ENCODE peak calls at places on chromosomes 2 and 18, in nine cellular contexts. One of them, this sample, is unnamed.

GRCh38 chr2:111667542-111668273 is 216.3 kb downstream of the ANAPC1 start:
- DNase-seq in AG04450: no peak
- DNase-seq in iPS DF 6.9: no peak
- DNase-seq in lower leg skin: peak
- DNase-seq in brain microvascular endothelial cell: peak
- DNase-seq in colonic mucosa: peak
- DNase-seq in astrocyte of the cerebellum: no peak
- DNase-seq in fibroblast of villous mesenchyme: peak
- DNase-seq in AG10803: peak
- DNase-seq in this sample: peak

GRCh38 chr2:11944311-11944710 is 197.9 kb downstream of the LPIN1 start:
- DNase-seq in AG10803: no peak
- DNase-seq in colonic mucosa: no peak
- DNase-seq in iPS DF 6.9: no peak
- DNase-seq in fibroblast of villous mesenchyme: no peak
- DNase-seq in astrocyte of the cerebellum: no peak
- DNase-seq in lower leg skin: no peak
- DNase-seq in brain microvascular endothelial cell: no peak
- DNase-seq in AG04450: no peak
- DNase-seq in this sample: no peak

GRCh38 chr2:197286805-197287595 is 23.6 kb downstream of the ANKRD44 start:
- DNase-seq in AG10803: peak
- DNase-seq in astrocyte of the cerebellum: peak
- DNase-seq in lower leg skin: no peak
- DNase-seq in iPS DF 6.9: no peak
- DNase-seq in fibroblast of villous mesenchyme: peak
- DNase-seq in colonic mucosa: peak
- DNase-seq in AG04450: peak
- DNase-seq in brain microvascular endothelial cell: peak
- DNase-seq in this sample: peak

GRCh38 chr2:237542001-237542704 is 24.2 kb upstream of the PRLH start:
- DNase-seq in astrocyte of the cerebellum: no peak
- DNase-seq in colonic mucosa: no peak
- DNase-seq in lower leg skin: peak
- DNase-seq in AG04450: no peak
- DNase-seq in AG10803: no peak
- DNase-seq in fibroblast of villous mesenchyme: no peak
- DNase-seq in brain microvascular endothelial cell: no peak
- DNase-seq in iPS DF 6.9: no peak
- DNase-seq in this sample: peak

GRCh38 chr18:76524900-76525698 is 30.1 kb upstream of the ZNF516 start:
- DNase-seq in astrocyte of the cerebellum: peak
- DNase-seq in lower leg skin: peak
- DNase-seq in brain microvascular endothelial cell: peak
- DNase-seq in iPS DF 6.9: no peak
- DNase-seq in fibroblast of villous mesenchyme: peak
- DNase-seq in colonic mucosa: no peak
- DNase-seq in AG04450: no peak
- DNase-seq in AG10803: peak
- DNase-seq in this sample: no peak

GRCh38 chr2:40786636-40787035 is 334.7 kb upstream of the SLC8A1 start:
- DNase-seq in AG04450: no peak
- DNase-seq in colonic mucosa: no peak
- DNase-seq in AG10803: no peak
- DNase-seq in iPS DF 6.9: no peak
- DNase-seq in lower leg skin: no peak
- DNase-seq in astrocyte of the cerebellum: no peak
- DNase-seq in brain microvascular endothelial cell: no peak
- DNase-seq in fibroblast of villous mesenchyme: no peak
- DNase-seq in this sample: no peak

GRCh38 chr18:47383729-47384128 is 132.3 kb upstream of the SKOR2 start:
- DNase-seq in brain microvascular endothelial cell: no peak
- DNase-seq in fibroblast of villous mesenchyme: no peak
- DNase-seq in AG10803: no peak
- DNase-seq in astrocyte of the cerebellum: no peak
- DNase-seq in colonic mucosa: no peak
- DNase-seq in AG04450: no peak
- DNase-seq in iPS DF 6.9: no peak
- DNase-seq in lower leg skin: peak
- DNase-seq in this sample: no peak

GRCh38 chr2:129318581-129319421 is 660.7 kb upstream of the RAB6C start:
- DNase-seq in AG04450: no peak
- DNase-seq in iPS DF 6.9: no peak
- DNase-seq in fibroblast of villous mesenchyme: no peak
- DNase-seq in lower leg skin: no peak
- DNase-seq in brain microvascular endothelial cell: no peak
- DNase-seq in AG10803: no peak
- DNase-seq in astrocyte of the cerebellum: no peak
- DNase-seq in colonic mucosa: no peak
- DNase-seq in this sample: peak

GRCh38 chr2:119821266-119821665 is 61.5 kb downstream of the PTPN4 start:
- DNase-seq in astrocyte of the cerebellum: no peak
- DNase-seq in fibroblast of villous mesenchyme: no peak
- DNase-seq in colonic mucosa: no peak
- DNase-seq in AG10803: no peak
- DNase-seq in AG04450: no peak
- DNase-seq in iPS DF 6.9: no peak
- DNase-seq in lower leg skin: no peak
- DNase-seq in brain microvascular endothelial cell: no peak
- DNase-seq in this sample: no peak

GRCh38 chr18:8339958-8340357 is 269.3 kb upstream of the RAB12 start:
- DNase-seq in iPS DF 6.9: no peak
- DNase-seq in colonic mucosa: no peak
- DNase-seq in AG04450: no peak
- DNase-seq in lower leg skin: no peak
- DNase-seq in AG10803: no peak
- DNase-seq in astrocyte of the cerebellum: no peak
- DNase-seq in fibroblast of villous mesenchyme: no peak
- DNase-seq in brain microvascular endothelial cell: no peak
- DNase-seq in this sample: no peak

GRCh38 chr2:65349863-65350262 is 82.5 kb downstream of the SPRED2 start:
- DNase-seq in AG10803: peak
- DNase-seq in colonic mucosa: peak
- DNase-seq in brain microvascular endothelial cell: peak
- DNase-seq in AG04450: peak
- DNase-seq in fibroblast of villous mesenchyme: peak
- DNase-seq in iPS DF 6.9: no peak
- DNase-seq in lower leg skin: peak
- DNase-seq in astrocyte of the cerebellum: peak
- DNase-seq in this sample: no peak

GRCh38 chr2:96638144-96639121 is at the start of gene KANSL3:
- DNase-seq in fibroblast of villous mesenchyme: peak
- DNase-seq in AG10803: peak
- DNase-seq in colonic mucosa: peak
- DNase-seq in astrocyte of the cerebellum: peak
- DNase-seq in brain microvascular endothelial cell: peak
- DNase-seq in AG04450: peak
- DNase-seq in iPS DF 6.9: peak
- DNase-seq in lower leg skin: peak
- DNase-seq in this sample: peak

GRCh38 chr2:96647681-96648080 is 5.1 kb downstream of the FER1L5 start:
- DNase-seq in lower leg skin: peak
- DNase-seq in AG04450: no peak
- DNase-seq in astrocyte of the cerebellum: no peak
- DNase-seq in brain microvascular endothelial cell: no peak
- DNase-seq in colonic mucosa: no peak
- DNase-seq in iPS DF 6.9: no peak
- DNase-seq in fibroblast of villous mesenchyme: no peak
- DNase-seq in AG10803: peak
- DNase-seq in this sample: no peak

GRCh38 chr2:96648306-96648705 is 5.7 kb downstream of the FER1L5 start:
- DNase-seq in colonic mucosa: no peak
- DNase-seq in lower leg skin: peak
- DNase-seq in AG10803: no peak
- DNase-seq in AG04450: no peak
- DNase-seq in iPS DF 6.9: no peak
- DNase-seq in astrocyte of the cerebellum: no peak
- DNase-seq in fibroblast of villous mesenchyme: no peak
- DNase-seq in brain microvascular endothelial cell: no peak
- DNase-seq in this sample: no peak

GRCh38 chr2:96637385-96638143 is 548 bp downstream of the KANSL3 start:
- DNase-seq in AG10803: peak
- DNase-seq in lower leg skin: peak
- DNase-seq in colonic mucosa: peak
- DNase-seq in astrocyte of the cerebellum: peak
- DNase-seq in brain microvascular endothelial cell: peak
- DNase-seq in AG04450: peak
- DNase-seq in iPS DF 6.9: peak
- DNase-seq in fibroblast of villous mesenchyme: peak
- DNase-seq in this sample: peak

GRCh38 chr2:96642564-96643350 is at the start of gene FER1L5:
- DNase-seq in fibroblast of villous mesenchyme: peak
- DNase-seq in astrocyte of the cerebellum: peak
- DNase-seq in AG04450: no peak
- DNase-seq in brain microvascular endothelial cell: peak
- DNase-seq in iPS DF 6.9: peak
- DNase-seq in AG10803: peak
- DNase-seq in colonic mucosa: no peak
- DNase-seq in lower leg skin: no peak
- DNase-seq in this sample: no peak
- H3K4me3 ChIP-seq in fibroblast of villous mesenchyme: peak
- H3K4me3 ChIP-seq in astrocyte of the cerebellum: peak
- H3K4me3 ChIP-seq in AG04450: peak
- H3K4me3 ChIP-seq in brain microvascular endothelial cell: peak
- H3K4me3 ChIP-seq in iPS DF 6.9: peak
- H3K4me3 ChIP-seq in AG10803: peak
- H3K4me3 ChIP-seq in colonic mucosa: no peak
- H3K4me3 ChIP-seq in lower leg skin: no peak
- H3K4me3 ChIP-seq in this sample: no peak

GRCh38 chr2:23663730-23664005 is 263.3 kb downstream of the ATAD2B start:
- DNase-seq in fibroblast of villous mesenchyme: no peak
- DNase-seq in iPS DF 6.9: no peak
- DNase-seq in AG04450: no peak
- DNase-seq in colonic mucosa: no peak
- DNase-seq in brain microvascular endothelial cell: no peak
- DNase-seq in AG10803: no peak
- DNase-seq in lower leg skin: no peak
- DNase-seq in astrocyte of the cerebellum: no peak
- DNase-seq in this sample: no peak

GRCh38 chr2:23662466-23662865 is 264.5 kb downstream of the ATAD2B start:
- DNase-seq in AG10803: no peak
- DNase-seq in AG04450: no peak
- DNase-seq in iPS DF 6.9: no peak
- DNase-seq in fibroblast of villous mesenchyme: no peak
- DNase-seq in colonic mucosa: no peak
- DNase-seq in astrocyte of the cerebellum: no peak
- DNase-seq in brain microvascular endothelial cell: no peak
- DNase-seq in lower leg skin: no peak
- DNase-seq in this sample: no peak

GRCh38 chr2:23664069-23664788 is 262.7 kb downstream of the ATAD2B start:
- DNase-seq in lower leg skin: no peak
- DNase-seq in brain microvascular endothelial cell: no peak
- DNase-seq in colonic mucosa: no peak
- DNase-seq in iPS DF 6.9: no peak
- DNase-seq in fibroblast of villous mesenchyme: no peak
- DNase-seq in astrocyte of the cerebellum: no peak
- DNase-seq in AG04450: no peak
- DNase-seq in AG10803: no peak
- DNase-seq in this sample: no peak

GRCh38 chr2:23661276-23662050 is 265.5 kb downstream of the ATAD2B start:
- DNase-seq in brain microvascular endothelial cell: no peak
- DNase-seq in fibroblast of villous mesenchyme: no peak
- DNase-seq in iPS DF 6.9: no peak
- DNase-seq in colonic mucosa: no peak
- DNase-seq in AG10803: no peak
- DNase-seq in AG04450: no peak
- DNase-seq in lower leg skin: no peak
- DNase-seq in astrocyte of the cerebellum: no peak
- DNase-seq in this sample: no peak

GRCh38 chr2:23662941-23663729 is 263.8 kb downstream of the ATAD2B start:
- DNase-seq in AG04450: no peak
- DNase-seq in brain microvascular endothelial cell: no peak
- DNase-seq in AG10803: no peak
- DNase-seq in lower leg skin: no peak
- DNase-seq in iPS DF 6.9: no peak
- DNase-seq in astrocyte of the cerebellum: no peak
- DNase-seq in colonic mucosa: peak
- DNase-seq in fibroblast of villous mesenchyme: no peak
- DNase-seq in this sample: no peak
- H3K4me3 ChIP-seq in AG04450: peak
- H3K4me3 ChIP-seq in brain microvascular endothelial cell: no peak
- H3K4me3 ChIP-seq in AG10803: peak
- H3K4me3 ChIP-seq in lower leg skin: no peak
- H3K4me3 ChIP-seq in iPS DF 6.9: no peak
- H3K4me3 ChIP-seq in astrocyte of the cerebellum: peak
- H3K4me3 ChIP-seq in colonic mucosa: no peak
- H3K4me3 ChIP-seq in fibroblast of villous mesenchyme: peak
- H3K4me3 ChIP-seq in this sample: no peak

GRCh38 chr2:31579996-31580320 is 780 bp downstream of the SRD5A2 start:
- DNase-seq in AG10803: no peak
- DNase-seq in AG04450: no peak
- DNase-seq in brain microvascular endothelial cell: no peak
- DNase-seq in fibroblast of villous mesenchyme: no peak
- DNase-seq in astrocyte of the cerebellum: no peak
- DNase-seq in lower leg skin: no peak
- DNase-seq in colonic mucosa: no peak
- DNase-seq in iPS DF 6.9: no peak
- DNase-seq in this sample: no peak
- H3K4me3 ChIP-seq in AG10803: no peak
- H3K4me3 ChIP-seq in AG04450: no peak
- H3K4me3 ChIP-seq in brain microvascular endothelial cell: no peak
- H3K4me3 ChIP-seq in fibroblast of villous mesenchyme: no peak
- H3K4me3 ChIP-seq in astrocyte of the cerebellum: no peak
- H3K4me3 ChIP-seq in lower leg skin: no peak
- H3K4me3 ChIP-seq in colonic mucosa: no peak
- H3K4me3 ChIP-seq in iPS DF 6.9: peak
- H3K4me3 ChIP-seq in this sample: no peak

GRCh38 chr2:45654250-45654649 is 2.8 kb downstream of the PRKCE start:
- DNase-seq in brain microvascular endothelial cell: no peak
- DNase-seq in colonic mucosa: no peak
- DNase-seq in lower leg skin: no peak
- DNase-seq in iPS DF 6.9: no peak
- DNase-seq in AG04450: no peak
- DNase-seq in fibroblast of villous mesenchyme: no peak
- DNase-seq in astrocyte of the cerebellum: no peak
- DNase-seq in AG10803: no peak
- DNase-seq in this sample: no peak

GRCh38 chr2:45653125-45653524 is 1.6 kb downstream of the PRKCE start:
- DNase-seq in fibroblast of villous mesenchyme: no peak
- DNase-seq in colonic mucosa: no peak
- DNase-seq in lower leg skin: no peak
- DNase-seq in brain microvascular endothelial cell: no peak
- DNase-seq in astrocyte of the cerebellum: no peak
- DNase-seq in AG10803: no peak
- DNase-seq in AG04450: no peak
- DNase-seq in iPS DF 6.9: no peak
- DNase-seq in this sample: no peak

GRCh38 chr2:45652090-45653050 is 895 bp downstream of the PRKCE start:
- DNase-seq in brain microvascular endothelial cell: peak
- DNase-seq in AG10803: peak
- DNase-seq in lower leg skin: peak
- DNase-seq in fibroblast of villous mesenchyme: peak
- DNase-seq in astrocyte of the cerebellum: no peak
- DNase-seq in AG04450: no peak
- DNase-seq in colonic mucosa: peak
- DNase-seq in iPS DF 6.9: no peak
- DNase-seq in this sample: peak

GRCh38 chr2:45651415-45652089 is at the start of gene PRKCE:
- DNase-seq in brain microvascular endothelial cell: peak
- DNase-seq in AG04450: no peak
- DNase-seq in fibroblast of villous mesenchyme: no peak
- DNase-seq in colonic mucosa: peak
- DNase-seq in lower leg skin: peak
- DNase-seq in astrocyte of the cerebellum: no peak
- DNase-seq in AG10803: peak
- DNase-seq in iPS DF 6.9: no peak
- DNase-seq in this sample: peak

GRCh38 chr2:45653584-45653983 is 2.1 kb downstream of the PRKCE start:
- DNase-seq in iPS DF 6.9: no peak
- DNase-seq in astrocyte of the cerebellum: peak
- DNase-seq in fibroblast of villous mesenchyme: no peak
- DNase-seq in colonic mucosa: no peak
- DNase-seq in AG10803: peak
- DNase-seq in lower leg skin: no peak
- DNase-seq in AG04450: no peak
- DNase-seq in brain microvascular endothelial cell: no peak
- DNase-seq in this sample: no peak
- H3K4me3 ChIP-seq in iPS DF 6.9: no peak
- H3K4me3 ChIP-seq in astrocyte of the cerebellum: peak
- H3K4me3 ChIP-seq in fibroblast of villous mesenchyme: no peak
- H3K4me3 ChIP-seq in colonic mucosa: no peak
- H3K4me3 ChIP-seq in AG10803: peak
- H3K4me3 ChIP-seq in lower leg skin: no peak
- H3K4me3 ChIP-seq in AG04450: no peak
- H3K4me3 ChIP-seq in brain microvascular endothelial cell: no peak
- H3K4me3 ChIP-seq in this sample: no peak

This sample was measured in NB4.